ENCODE peak calls at places on chromosomes 16 and 17, in four cellular contexts. One of them, this sample, is unnamed.

GRCh38 chr17:3602499-3602898 is 6.7 kb downstream of the TRPV1 start:
- DNase-seq in cardiac fibroblast: peak
- DNase-seq in natural killer cell: no peak
- DNase-seq in ascending aorta: no peak
- DNase-seq in this sample: no peak

GRCh38 chr16:57092786-57093301 is 461 bp downstream of the CPNE2 start:
- DNase-seq in cardiac fibroblast: peak
- DNase-seq in natural killer cell: no peak
- DNase-seq in ascending aorta: peak
- DNase-seq in this sample: no peak

GRCh38 chr17:48860034-48860433 is 29.2 kb downstream of the CALCOCO2 start:
- DNase-seq in cardiac fibroblast: no peak
- DNase-seq in natural killer cell: no peak
- DNase-seq in ascending aorta: no peak
- DNase-seq in this sample: no peak

GRCh38 chr16:69040144-69040909 is 65.1 kb upstream of the HAS3 start:
- DNase-seq in cardiac fibroblast: peak
- DNase-seq in natural killer cell: no peak
- DNase-seq in ascending aorta: no peak
- DNase-seq in this sample: no peak

GRCh38 chr16:46853713-46854443 is 22.9 kb upstream of the C16orf87 start:
- DNase-seq in cardiac fibroblast: peak
- DNase-seq in natural killer cell: peak
- DNase-seq in ascending aorta: peak
- DNase-seq in this sample: peak

GRCh38 chr16:22890976-22891375 is 77.0 kb downstream of the HS3ST2 start:
- DNase-seq in cardiac fibroblast: no peak
- DNase-seq in natural killer cell: no peak
- DNase-seq in ascending aorta: no peak
- DNase-seq in this sample: no peak

GRCh38 chr17:48375356-48375755 is 54.7 kb downstream of the SKAP1 start:
- DNase-seq in cardiac fibroblast: peak
- DNase-seq in natural killer cell: no peak
- DNase-seq in ascending aorta: no peak
- DNase-seq in this sample: no peak

GRCh38 chr16:86495756-86496261 is 14.5 kb upstream of the FOXF1 start:
- DNase-seq in cardiac fibroblast: no peak
- DNase-seq in natural killer cell: no peak
- DNase-seq in ascending aorta: no peak
- DNase-seq in this sample: no peak

GRCh38 chr17:61500287-61500686 is 48.1 kb downstream of the TBX4 start:
- DNase-seq in cardiac fibroblast: no peak
- DNase-seq in natural killer cell: no peak
- DNase-seq in ascending aorta: no peak
- DNase-seq in this sample: no peak

GRCh38 chr17:62781826-62782225 is 26.3 kb downstream of the MARCHF10 start:
- DNase-seq in cardiac fibroblast: peak
- DNase-seq in natural killer cell: no peak
- DNase-seq in ascending aorta: no peak
- DNase-seq in this sample: no peak

GRCh38 chr16:11493531-11493929 is 93.2 kb downstream of the LITAF start:
- DNase-seq in cardiac fibroblast: no peak
- DNase-seq in natural killer cell: no peak
- DNase-seq in ascending aorta: no peak
- DNase-seq in this sample: no peak

GRCh38 chr16:54370653-54371052 is 84.1 kb upstream of the IRX3 start:
- DNase-seq in cardiac fibroblast: no peak
- DNase-seq in natural killer cell: no peak
- DNase-seq in ascending aorta: no peak
- DNase-seq in this sample: no peak

GRCh38 chr17:7133424-7133823 is 18.8 kb upstream of the ASGR2 start:
- DNase-seq in cardiac fibroblast: peak
- DNase-seq in natural killer cell: no peak
- DNase-seq in ascending aorta: peak
- DNase-seq in this sample: no peak
- TF ChIP-seq CTCF in cardiac fibroblast: peak
- TF ChIP-seq CTCF in natural killer cell: peak
- TF ChIP-seq CTCF in ascending aorta: peak
- TF ChIP-seq CTCF in this sample: peak

GRCh38 chr16:58678716-58679115 is 5.9 kb downstream of the SLC38A7 start:
- DNase-seq in cardiac fibroblast: peak
- DNase-seq in natural killer cell: no peak
- DNase-seq in ascending aorta: peak
- DNase-seq in this sample: no peak
- TF ChIP-seq CTCF in cardiac fibroblast: peak
- TF ChIP-seq CTCF in natural killer cell: no peak
- TF ChIP-seq CTCF in ascending aorta: peak
- TF ChIP-seq CTCF in this sample: peak

GRCh38 chr17:78351449-78352006 is 8.3 kb downstream of the SOCS3 start:
- DNase-seq in cardiac fibroblast: peak
- DNase-seq in natural killer cell: no peak
- DNase-seq in ascending aorta: peak
- DNase-seq in this sample: no peak
- TF ChIP-seq CTCF in cardiac fibroblast: peak
- TF ChIP-seq CTCF in natural killer cell: no peak
- TF ChIP-seq CTCF in ascending aorta: no peak
- TF ChIP-seq CTCF in this sample: no peak

DNA sequence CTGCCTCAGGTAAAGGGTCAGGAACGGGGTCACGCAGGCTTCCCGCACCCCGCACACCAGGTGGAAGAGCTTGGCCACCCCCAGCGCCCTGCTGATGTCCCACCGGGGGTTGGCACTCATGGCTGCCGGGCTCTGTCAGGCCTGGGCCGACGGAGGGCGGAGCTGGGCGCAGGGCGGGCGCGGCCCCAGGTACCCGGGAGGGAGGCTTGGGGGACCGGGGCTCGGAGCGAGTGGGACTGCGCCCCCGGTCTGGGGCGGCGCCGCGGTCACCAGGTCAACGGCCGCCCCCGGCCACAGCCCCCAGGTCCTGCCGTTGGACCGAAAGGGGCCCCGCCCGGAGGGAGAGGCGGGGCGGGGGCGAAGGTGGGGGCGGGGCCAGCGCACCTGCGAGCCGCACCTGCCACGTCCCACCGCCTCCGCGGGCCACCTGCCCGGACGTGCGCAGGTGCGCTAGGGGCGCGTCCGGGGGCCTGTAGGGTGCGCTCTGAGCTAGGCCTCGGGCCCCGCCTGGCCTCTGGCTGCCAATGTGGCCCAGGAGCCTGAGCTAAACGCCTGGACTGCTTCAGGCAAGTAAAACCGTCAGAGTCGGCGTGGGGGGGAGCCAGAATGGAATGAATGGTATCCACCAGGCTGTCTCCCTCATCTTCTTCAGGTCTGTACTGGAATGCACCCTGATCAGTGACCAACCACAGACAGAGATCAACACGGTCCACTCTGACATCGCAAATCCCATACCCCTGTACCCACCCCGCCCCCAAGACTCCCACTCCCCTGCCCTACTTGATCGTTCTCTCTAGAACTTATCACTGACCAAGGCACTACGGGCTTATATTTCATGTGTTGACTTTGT is at the start of gene MFSD6L:
- DNase-seq in cardiac fibroblast: no peak
- DNase-seq in natural killer cell: no peak
- DNase-seq in ascending aorta: no peak
- DNase-seq in this sample: no peak
- TF ChIP-seq CTCF in cardiac fibroblast: no peak
- TF ChIP-seq CTCF in natural killer cell: no peak
- TF ChIP-seq CTCF in ascending aorta: no peak
- TF ChIP-seq CTCF in this sample: no peak

DNA sequence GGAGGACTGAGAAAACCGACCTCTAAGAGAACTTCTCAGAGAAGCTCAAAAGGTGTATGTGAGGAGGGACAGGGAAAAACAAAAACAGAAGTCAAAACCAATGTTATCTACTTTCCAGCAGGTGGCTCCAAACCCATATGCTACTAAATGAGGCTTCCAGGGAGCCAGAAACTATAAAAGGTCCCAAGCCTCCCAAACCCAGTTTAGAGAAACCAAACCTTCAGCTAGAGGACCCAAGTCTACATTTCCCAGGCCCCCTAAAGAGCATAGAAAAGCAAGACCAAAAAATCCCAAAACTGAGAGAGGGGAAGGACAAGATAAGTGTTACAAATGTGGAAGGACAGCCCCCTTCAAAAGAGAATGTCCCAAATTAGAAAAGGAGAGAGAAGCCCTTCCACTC is 3.7 kb downstream of the HPR start:
- DNase-seq in cardiac fibroblast: peak
- DNase-seq in natural killer cell: no peak
- DNase-seq in ascending aorta: no peak
- DNase-seq in this sample: no peak
- TF ChIP-seq CTCF in cardiac fibroblast: peak
- TF ChIP-seq CTCF in natural killer cell: peak
- TF ChIP-seq CTCF in ascending aorta: peak
- TF ChIP-seq CTCF in this sample: peak

DNA sequence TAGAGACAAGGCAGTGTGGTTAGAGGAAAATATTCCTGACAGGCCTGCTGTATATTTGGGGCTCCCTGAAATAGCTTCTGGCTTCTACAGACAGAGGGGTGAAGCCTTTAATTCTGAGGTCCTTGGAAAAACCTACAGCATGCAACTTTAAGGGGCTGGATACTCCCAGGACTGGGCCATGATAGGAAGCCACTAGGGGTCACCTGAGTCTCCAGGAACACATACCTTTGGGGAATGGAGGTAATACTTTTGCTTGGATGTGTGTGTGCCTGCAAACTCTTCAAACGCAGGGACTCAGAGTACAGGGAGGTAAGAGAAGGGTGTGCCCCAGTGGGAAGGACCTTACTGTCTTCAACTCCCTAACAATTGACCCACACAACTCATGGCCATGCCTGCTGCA is 4.1 kb downstream of the ASIC2 start:
- DNase-seq in cardiac fibroblast: no peak
- DNase-seq in natural killer cell: no peak
- DNase-seq in ascending aorta: no peak
- DNase-seq in this sample: no peak
- TF ChIP-seq CTCF in cardiac fibroblast: no peak
- TF ChIP-seq CTCF in natural killer cell: no peak
- TF ChIP-seq CTCF in ascending aorta: no peak
- TF ChIP-seq CTCF in this sample: no peak

GRCh38 chr16:10180771-10181163 is 1.5 kb downstream of the GRIN2A start:
- DNase-seq in cardiac fibroblast: peak
- DNase-seq in natural killer cell: no peak
- DNase-seq in ascending aorta: no peak
- DNase-seq in this sample: peak
- TF ChIP-seq CTCF in cardiac fibroblast: peak
- TF ChIP-seq CTCF in natural killer cell: no peak
- TF ChIP-seq CTCF in ascending aorta: peak
- TF ChIP-seq CTCF in this sample: peak